ENCODE peak calls at places on chromosomes 7 and 10, in four cellular contexts. N, T, P and V are unnamed samples.

GRCh38 chr10:77844713-77845454 is 81.7 kb downstream of the DLG5 start:
- DNase-seq in N (no peak), T (peak; percentile 93), P (no peak), V (peak; percentile 98)

GRCh38 chr7:41312235-41312634 is 390.7 kb downstream of the INHBA start:
- DNase-seq in N (no peak), T (no peak), P (no peak), V (no peak)

GRCh38 chr7:55021951-55022617 is 3.3 kb downstream of the EGFR start:
- DNase-seq in N (no peak), T (no peak), P (no peak), V (no peak)

GRCh38 chr10:88926484-88927249 is 25.9 kb downstream of the ACTA2 start:
- DNase-seq in N (no peak), T (no peak), P (no peak), V (no peak)

GRCh38 chr7:35370694-35371093 is 116.8 kb upstream of the TBX20 start:
- DNase-seq in N (no peak), T (no peak), P (no peak), V (no peak)

GRCh38 chr10:74669210-74669609 is 157.2 kb upstream of the KAT6B start:
- DNase-seq in N (no peak), T (no peak), P (no peak), V (no peak)

GRCh38 chr10:94402204-94403033 is at the start of gene TBC1D12:
- DNase-seq in N (peak; percentile 23), T (peak; percentile 94), P (peak; percentile 87), V (peak; percentile 92)

GRCh38 chr7:139431010-139431409 is 52.5 kb downstream of the KLRG2 start:
- DNase-seq in N (no peak), T (no peak), P (no peak), V (peak; percentile 93)

GRCh38 chr10:15251791-15252380 is 83.4 kb upstream of the NMT2 start:
- DNase-seq in N (no peak), T (no peak), P (no peak), V (no peak)

GRCh38 chr10:132297521-132297920 is 10.2 kb downstream of the STK32C start:
- DNase-seq in N (no peak), T (no peak), P (no peak), V (no peak)

GRCh38 chr10:34290412-34291082 is 524.5 kb downstream of the PARD3 start:
- DNase-seq in N (no peak), T (peak; percentile 63), P (no peak), V (peak; percentile 70)

GRCh38 chr10:62076872-62077271 is 175.4 kb downstream of the ARID5B start:
- DNase-seq in N (peak; percentile 15), T (peak; percentile 90), P (no peak), V (peak; percentile 100)

GRCh38 chr10:86690657-86691084 is 22.4 kb downstream of the LDB3 start:
- DNase-seq in N (no peak), T (no peak), P (no peak), V (no peak)